ENCODE peak calls at places on chromosome 22, in four cellular contexts. O is CD4-positive, alpha-beta T cell; G is tibial nerve; E is gastrocnemius medialis. H is an unnamed sample.

GRCh38 chr22:45709004-45709739 is 37.5 kb downstream of the ATXN10 start:
- DNase-seq in E (no peak), G (no peak), O (no peak), H (no peak)

GRCh38 chr22:49867303-49868250 is 13.9 kb downstream of the ZBED4 start:
- DNase-seq in O (no peak), E (no peak), G (no peak), H (no peak)

GRCh38 chr22:28032896-28033295 is 113.8 kb upstream of the PITPNB start:
- DNase-seq in E (no peak), O (no peak), G (no peak), H (no peak)

GRCh38 chr22:19139001-19139356 is 5.5 kb downstream of the ESS2 start:
- DNase-seq in G (no peak), E (no peak), O (no peak), H (no peak)

GRCh38 chr22:48677621-48678020 is 1150.1 kb downstream of the BRD1 start:
- DNase-seq in E (no peak), O (no peak), G (no peak), H (no peak)

GRCh38 chr22:45454260-45454659 is 40.8 kb downstream of the RIBC2 start:
- DNase-seq in G (peak; percentile 44), O (no peak), E (no peak), H (no peak)

GRCh38 chr22:33515733-33516297 is 404.5 kb downstream of the LARGE1 start:
- DNase-seq in G (no peak), E (no peak), O (no peak), H (no peak)

GRCh38 chr22:46374663-46375474 is 39.4 kb downstream of the TRMU start:
- DNase-seq in O (no peak), E (no peak), G (no peak), H (no peak)

GRCh38 chr22:17891427-17892167 is 117.3 kb upstream of the BID start:
- DNase-seq in E (peak; percentile 85), G (no peak), O (no peak), H (no peak)

GRCh38 chr22:31244044-31244942 is 32.2 kb downstream of the LIMK2 start:
- DNase-seq in O (no peak), E (peak; percentile 81), G (no peak), H (peak; percentile 77)

GRCh38 chr22:31243339-31244043 is 31.4 kb downstream of the LIMK2 start:
- DNase-seq in E (peak; percentile 73), G (no peak), O (no peak), H (no peak)

GRCh38 chr22:31241200-31241599 is 29.1 kb downstream of the LIMK2 start:
- DNase-seq in E (no peak), G (no peak), O (no peak), H (no peak)

GRCh38 chr22:31240011-31240410 is 27.9 kb downstream of the LIMK2 start:
- DNase-seq in E (no peak), O (no peak), G (no peak), H (no peak)

GRCh38 chr22:31241936-31242335 is 29.8 kb downstream of the LIMK2 start:
- DNase-seq in G (no peak), O (no peak), E (no peak), H (no peak)
- TF ChIP-seq CTCF in G (no peak), O (no peak), E (no peak), H (no peak)

DNA sequence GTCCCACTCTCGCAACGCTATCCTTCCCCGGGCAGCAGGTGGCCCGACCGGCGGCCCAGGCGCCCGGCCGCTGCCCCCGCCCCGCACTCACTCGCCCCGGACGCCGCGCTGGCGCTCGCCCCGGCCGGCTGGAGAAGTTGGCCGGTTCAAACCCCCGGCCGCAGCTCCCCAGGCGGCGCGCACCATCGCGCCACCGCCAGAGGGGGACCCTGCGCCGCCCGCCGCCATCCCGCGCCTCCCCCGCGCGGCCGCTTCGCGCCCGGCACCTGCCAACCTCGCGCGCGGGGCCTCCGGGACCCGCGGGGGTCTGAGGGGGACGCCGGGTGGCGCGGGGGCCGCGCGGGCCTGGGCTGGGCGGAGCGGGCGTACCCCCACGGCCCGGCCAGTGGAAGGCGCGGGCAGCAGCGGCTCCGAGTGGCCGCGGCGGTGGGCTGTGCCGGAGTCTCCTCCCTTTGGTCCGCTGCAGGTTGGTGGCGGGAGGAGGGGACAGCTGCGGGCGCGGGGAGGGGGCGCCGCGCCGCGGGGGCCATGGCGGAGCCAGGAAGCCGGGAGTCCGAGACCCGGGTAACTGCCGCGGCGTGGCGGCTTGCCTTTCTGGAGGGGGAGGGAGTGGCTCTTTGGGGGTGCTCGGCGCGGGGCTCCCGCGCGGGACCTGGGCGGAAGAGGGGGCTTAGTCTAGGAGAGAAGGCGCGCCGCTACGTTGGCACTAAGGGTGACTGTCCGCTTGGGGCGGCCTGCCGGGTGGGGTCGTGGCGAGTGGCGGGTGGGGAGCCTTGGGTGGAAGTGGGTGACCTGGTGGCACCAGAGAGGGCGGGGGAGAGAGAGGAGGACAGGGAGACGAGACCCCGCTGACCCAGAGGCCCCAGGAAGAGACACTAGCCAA is at the start of the genes MPST and TST:
- DNase-seq in O (peak; percentile 16), E (peak; percentile 74), G (peak; percentile 51), H (peak; percentile 13)
- TF ChIP-seq CTCF in O (no peak), E (peak; percentile 55), G (peak; percentile 95), H (no peak)

DNA sequence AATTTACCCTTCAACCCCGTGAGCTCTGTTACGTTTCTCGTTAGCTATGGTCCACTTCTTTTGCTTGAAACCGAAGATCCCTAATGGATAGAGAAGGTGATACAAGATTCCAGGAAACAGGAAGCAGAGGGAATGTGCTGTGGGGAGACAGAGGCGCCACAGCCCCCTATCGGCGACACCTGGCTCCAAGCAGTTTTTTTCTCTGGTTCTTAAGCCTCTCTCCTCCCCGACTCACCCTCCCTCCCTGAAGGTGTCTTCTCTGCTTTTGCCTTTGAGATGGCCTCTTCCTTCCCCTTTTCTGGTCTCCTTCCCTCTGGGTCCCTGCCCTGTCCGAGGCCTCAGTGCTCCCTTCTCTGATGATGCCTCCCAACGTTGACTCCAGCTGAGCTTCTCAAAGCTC is 14.2 kb upstream of the APOBEC3A start:
- DNase-seq in E (no peak), G (no peak), O (no peak), H (no peak)
- TF ChIP-seq CTCF in E (no peak), G (no peak), O (no peak), H (no peak)

DNA sequence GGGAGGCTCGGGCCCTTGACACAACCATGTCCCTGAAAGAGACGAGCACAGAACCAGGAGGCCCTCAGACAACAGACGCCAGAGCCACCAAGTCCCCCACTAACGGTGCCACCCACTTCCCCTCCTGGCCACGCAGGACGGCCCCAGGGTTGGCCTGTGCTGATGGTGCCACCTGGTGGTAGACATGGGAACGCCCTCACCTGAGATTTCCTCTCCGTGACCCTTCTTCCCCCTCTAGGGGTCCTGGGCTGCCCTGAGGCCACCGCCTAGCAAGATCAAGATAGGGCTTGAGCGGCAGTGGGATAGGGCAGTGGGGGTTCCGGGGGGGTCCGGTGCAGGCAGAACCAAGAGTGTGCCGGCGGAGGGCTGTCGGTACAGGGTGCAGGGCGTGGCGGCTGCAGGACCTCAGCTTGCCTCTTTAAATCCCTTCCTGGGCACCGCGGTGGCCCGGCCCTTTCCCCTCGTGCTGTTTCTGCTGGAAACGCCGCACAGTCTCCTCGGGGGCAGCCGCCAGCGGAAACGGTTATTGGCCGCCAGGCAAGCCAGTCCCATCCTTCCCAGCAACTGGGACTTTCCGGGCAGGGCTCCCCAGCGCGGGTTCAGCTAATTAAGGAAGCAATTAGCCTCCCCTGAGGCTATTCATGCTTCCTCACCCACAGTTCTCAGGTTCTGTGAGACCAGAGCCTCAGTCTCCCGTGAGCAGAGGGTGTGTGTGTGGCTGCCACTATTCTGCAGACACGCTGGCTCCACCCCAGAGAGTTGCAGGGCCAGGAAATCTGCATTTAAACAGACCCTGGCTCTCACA is 5.5 kb upstream of the NFAM1 start:
- DNase-seq in G (peak; percentile 72), O (peak; percentile 85), E (peak; percentile 54), H (peak; percentile 86)
- TF ChIP-seq CTCF in G (peak; percentile 99), O (peak; percentile 96), E (peak; percentile 95), H (peak; percentile 98)

DNA sequence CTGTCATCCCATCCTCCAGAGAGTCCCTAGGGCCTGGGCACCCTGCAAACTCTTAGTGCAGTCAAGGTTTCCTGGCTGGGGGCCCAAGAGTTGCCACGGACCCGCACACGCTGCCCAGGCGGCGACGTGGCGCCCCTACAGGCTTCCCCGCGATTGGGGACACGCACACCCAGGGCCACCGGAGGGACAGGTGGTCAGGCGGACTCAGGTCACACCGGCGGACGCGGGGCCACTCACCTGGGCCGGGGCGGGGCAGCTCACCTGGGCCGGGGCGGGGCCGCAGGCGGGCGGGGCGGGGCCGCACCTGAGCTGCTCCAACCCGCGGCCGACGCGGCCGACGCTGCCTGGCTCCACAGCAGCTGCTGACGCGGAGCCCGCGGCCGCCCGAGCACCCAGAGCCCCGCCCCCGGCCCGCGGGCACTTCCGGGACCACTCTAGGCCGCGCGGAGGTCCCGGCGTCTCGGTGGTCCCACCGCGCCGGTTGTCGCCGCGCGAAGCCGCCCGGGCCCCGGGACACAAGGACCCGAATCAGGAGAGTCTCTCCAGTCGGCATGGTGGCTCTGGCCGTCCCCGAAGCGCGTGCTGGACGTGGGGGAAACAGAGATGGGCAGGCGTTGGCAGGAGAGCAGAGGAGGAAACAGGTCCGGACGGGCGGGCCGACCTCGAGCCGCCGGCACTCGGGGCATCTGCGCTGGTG is at the start of gene ZNF70:
- DNase-seq in G (peak; percentile 72), O (peak; percentile 80), E (peak; percentile 85), H (peak; percentile 92)
- TF ChIP-seq CTCF in G (no peak), O (no peak), E (no peak), H (peak; percentile 21)

DNA sequence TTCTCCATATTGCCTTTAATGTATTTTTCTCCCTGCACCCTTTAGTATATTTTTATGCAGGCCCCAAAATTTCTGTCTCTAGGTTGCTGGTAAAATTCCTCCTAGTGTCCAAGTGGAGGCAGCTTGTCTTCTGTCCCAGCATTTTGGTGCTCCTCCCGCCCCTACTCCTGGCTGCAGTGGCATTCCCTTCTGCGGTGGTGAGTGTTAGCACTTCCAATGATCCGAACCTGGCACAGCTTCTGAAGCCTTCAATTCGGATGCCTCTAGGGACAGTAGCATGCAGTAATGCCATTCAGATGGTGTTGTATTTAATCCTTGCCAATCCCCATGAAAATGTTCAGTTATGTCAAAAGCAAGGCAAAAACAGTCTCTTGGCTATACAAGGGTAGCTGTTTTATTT is 5.9 kb downstream of the YWHAH start:
- DNase-seq in O (no peak), G (no peak), E (no peak), H (no peak)
- TF ChIP-seq CTCF in O (no peak), G (no peak), E (no peak), H (no peak)

GRCh38 chr22:35452351-35452781 is 52.4 kb downstream of the MCM5 start:
- DNase-seq in G (no peak), E (no peak), O (no peak), H (no peak)

GRCh38 chr22:35455529-35455928 is 55.6 kb downstream of the MCM5 start:
- DNase-seq in O (no peak), E (no peak), G (no peak), H (no peak)

GRCh38 chr22:35456757-35457156 is 56.8 kb downstream of the MCM5 start:
- DNase-seq in G (no peak), E (no peak), O (no peak), H (no peak)

GRCh38 chr22:35452810-35453743 is 53.1 kb downstream of the MCM5 start:
- DNase-seq in G (no peak), O (no peak), E (no peak), H (no peak)

DNA sequence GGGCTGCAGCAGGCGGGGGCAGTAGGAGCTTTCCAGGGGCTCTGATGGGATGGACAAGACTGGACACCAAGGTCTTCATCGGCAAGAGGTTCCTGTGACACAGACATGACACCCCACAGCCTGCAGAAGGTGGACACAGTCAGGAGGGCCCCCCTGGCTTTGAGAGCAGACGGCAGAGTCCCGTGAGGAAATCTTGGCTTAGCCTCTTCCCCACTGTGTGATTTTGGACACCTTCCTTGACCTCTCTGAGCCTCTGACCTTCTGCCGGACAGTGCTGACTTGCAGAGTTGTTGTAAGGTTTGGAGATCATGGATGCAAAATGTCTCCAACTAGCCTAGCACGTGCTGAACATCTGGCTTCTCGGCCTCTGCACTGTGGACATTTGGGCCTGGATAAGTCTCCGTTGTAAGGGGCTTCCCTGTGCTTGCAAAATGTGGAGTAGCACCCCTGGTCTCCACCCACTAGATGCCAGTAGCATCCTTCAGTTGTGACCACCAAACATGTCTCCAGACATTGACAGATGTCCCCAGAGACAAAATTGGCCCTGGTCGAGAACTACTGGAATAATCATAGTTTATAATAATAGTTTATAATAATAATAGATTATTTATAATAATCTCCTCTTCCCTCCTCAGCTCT is 54.6 kb downstream of the MCM5 start:
- DNase-seq in G (no peak), E (peak; percentile 33), O (no peak), H (no peak)
- TF ChIP-seq CTCF in G (no peak), E (peak; percentile 25), O (no peak), H (no peak)